ENCODE peak calls at places on chromosomes 6 and 20, in six cellular contexts. T, A, N, K, H and D are unnamed samples.

GRCh38 chr6:41779336-41779735 is 364 bp downstream of the FRS3 start:
- DNase-seq in K (peak), A (no peak), N (no peak), T (no peak), H (no peak), D (no peak)

GRCh38 chr6:125974214-125974866 is 12.0 kb upstream of the TRMT11 start:
- DNase-seq in T (peak), N (no peak), K (peak), A (peak), H (peak), D (peak)

GRCh38 chr6:158316022-158316421 is 3.8 kb downstream of the TULP4 start:
- DNase-seq in K (no peak), A (peak), H (no peak), N (no peak), T (peak), D (no peak)

GRCh38 chr6:7615611-7616383 is 25.8 kb downstream of the SNRNP48 start:
- DNase-seq in K (peak), N (peak), A (peak), H (peak), T (peak), D (peak)

GRCh38 chr6:140002406-140003022 is 628.1 kb upstream of the CITED2 start:
- DNase-seq in K (peak), N (no peak), H (no peak), A (no peak), T (peak), D (no peak)

GRCh38 chr6:37784585-37784967 is 35.0 kb upstream of the ZFAND3 start:
- DNase-seq in H (no peak), K (peak), N (no peak), T (no peak), A (no peak), D (no peak)

GRCh38 chr6:2791124-2792050 is 26.2 kb downstream of the WRNIP1 start:
- DNase-seq in K (peak), N (peak), H (peak), T (peak), A (peak), D (peak)

GRCh38 chr20:4018015-4018748 is 2.8 kb upstream of the RNF24 start:
- DNase-seq in N (no peak), H (no peak), A (peak), K (no peak), T (peak), D (no peak)

GRCh38 chr6:56949261-56949660 is 5.6 kb upstream of the BEND6 start:
- DNase-seq in T (peak), N (no peak), H (no peak), A (no peak), K (no peak), D (no peak)

GRCh38 chr6:170286246-170286933 is 4.5 kb downstream of the DLL1 start:
- DNase-seq in T (peak), H (no peak), N (no peak), A (no peak), K (no peak), D (no peak)

GRCh38 chr6:154432533-154433476 is 76.2 kb upstream of the IPCEF1 start:
- DNase-seq in K (no peak), H (no peak), T (peak), N (no peak), A (peak), D (peak)

GRCh38 chr6:37347177-37348145 is 6.3 kb upstream of the RNF8 start:
- DNase-seq in N (no peak), K (no peak), T (no peak), H (no peak), A (no peak), D (no peak)

GRCh38 chr6:1839315-1839714 is 229.6 kb downstream of the FOXC1 start:
- DNase-seq in H (no peak), T (no peak), N (no peak), K (no peak), A (no peak), D (no peak)

GRCh38 chr20:4811661-4812181 is 90.0 kb downstream of the PRND start:
- DNase-seq in A (no peak), T (no peak), H (peak), K (no peak), N (peak), D (peak)

GRCh38 chr20:22582386-22582959 is 1.9 kb downstream of the FOXA2 start:
- DNase-seq in T (no peak), K (peak), H (no peak), A (peak), N (no peak), D (no peak)

GRCh38 chr6:35148167-35148741 is 7.1 kb upstream of the TCP11 start:
- DNase-seq in T (peak), K (peak), N (peak), H (peak), A (peak), D (no peak)

GRCh38 chr6:138377042-138377441 is 663 bp upstream of the SMIM28 start:
- DNase-seq in N (no peak), T (no peak), A (no peak), K (no peak), H (no peak), D (no peak)

GRCh38 chr6:33288942-33289783 is at the start of the genes PFDN6 and WDR46:
- DNase-seq in A (peak), K (peak), T (peak), H (peak), N (peak), D (peak)

GRCh38 chr20:62765021-62765420 is 31.3 kb upstream of the MRGBP start:
- DNase-seq in N (no peak), K (no peak), T (no peak), H (no peak), A (no peak), D (no peak)

GRCh38 chr20:18739785-18740184 is 73.8 kb upstream of the SCP2D1 start:
- DNase-seq in T (peak), N (no peak), H (no peak), K (peak), A (no peak), D (peak)